ENCODE peak calls at places on chromosomes 2 and 18, in nine cellular contexts. S, I, Y, J, C, K, F, B and Q are unnamed samples.

GRCh38 chr2:111028720-111029119 is 92.0 kb upstream of the BCL2L11 start:
- DNase-seq in F (no peak), C (no peak), B (no peak), S (no peak), Y (peak), I (no peak), J (peak), K (no peak), Q (no peak)

GRCh38 chr2:219289537-219290361 is 10.6 kb downstream of the DNAJB2 start:
- DNase-seq in Y (peak), S (peak), K (peak), I (peak), B (peak), J (no peak), C (peak), F (peak), Q (peak)

GRCh38 chr2:53668624-53669026 is 99.0 kb upstream of the CHAC2 start:
- DNase-seq in S (no peak), I (no peak), K (no peak), C (no peak), J (no peak), Y (no peak), B (no peak), F (no peak), Q (no peak)

GRCh38 chr18:12651651-12652050 is 6.3 kb downstream of the SPIRE1 start:
- DNase-seq in K (no peak), I (no peak), J (no peak), F (no peak), B (no peak), C (no peak), Y (peak), S (no peak), Q (no peak)

GRCh38 chr2:109174214-109174613 is 45.2 kb downstream of the SH3RF3 start:
- DNase-seq in I (no peak), J (no peak), C (no peak), B (no peak), K (no peak), Y (no peak), S (no peak), F (no peak), Q (no peak)

GRCh38 chr2:381919-382833 is 94.3 kb upstream of the ALKAL2 start:
- DNase-seq in K (no peak), B (no peak), S (no peak), I (no peak), F (no peak), J (no peak), Y (no peak), C (no peak), Q (no peak)

GRCh38 chr2:181072486-181072885 is 92.1 kb downstream of the UBE2E3 start:
- DNase-seq in F (no peak), J (no peak), C (no peak), K (no peak), S (no peak), B (no peak), I (no peak), Y (no peak), Q (no peak)

GRCh38 chr2:238015705-238016104 is 45.1 kb upstream of the SCLY start:
- DNase-seq in Y (no peak), K (no peak), I (no peak), B (no peak), J (no peak), F (no peak), C (no peak), S (no peak), Q (no peak)

GRCh38 chr18:46942646-46943045 is 25.2 kb downstream of the KATNAL2 start:
- DNase-seq in Y (no peak), C (no peak), I (no peak), K (no peak), F (no peak), J (no peak), S (no peak), B (no peak), Q (no peak)

GRCh38 chr2:24054366-24055010 is 4.9 kb downstream of the FKBP1B start:
- DNase-seq in I (no peak), J (no peak), K (no peak), C (no peak), Y (no peak), B (no peak), F (no peak), S (no peak), Q (no peak)

GRCh38 chr2:73133566-73134227 is 20.9 kb upstream of the RAB11FIP5 start:
- DNase-seq in B (no peak), J (no peak), C (no peak), K (no peak), Y (no peak), F (no peak), I (no peak), S (no peak), Q (no peak)

GRCh38 chr2:181063696-181064095 is 83.3 kb downstream of the UBE2E3 start:
- DNase-seq in F (no peak), J (no peak), Y (no peak), I (no peak), B (no peak), K (no peak), C (no peak), S (no peak), Q (no peak)

GRCh38 chr2:20447437-20448245 is 767 bp downstream of the RHOB start:
- DNase-seq in Y (peak), K (peak), B (peak), I (peak), C (no peak), F (peak), S (peak), J (peak), Q (peak)

GRCh38 chr2:1115843-1116539 is 165.3 kb downstream of the SNTG2 start:
- DNase-seq in K (no peak), C (no peak), F (no peak), Y (no peak), S (no peak), I (no peak), B (no peak), J (no peak), Q (no peak)

GRCh38 chr2:223642496-223642895 is 40.3 kb upstream of the SCG2 start:
- DNase-seq in J (no peak), K (no peak), Y (peak), F (no peak), B (no peak), C (no peak), I (no peak), S (no peak), Q (no peak)

GRCh38 chr18:77461062-77461693 is 211.5 kb downstream of the GALR1 start:
- DNase-seq in I (no peak), Y (no peak), K (no peak), J (no peak), B (peak), S (no peak), C (no peak), F (peak), Q (no peak)

GRCh38 chr2:175884673-175885393 is 117.2 kb downstream of the LNPK start:
- DNase-seq in Y (no peak), K (no peak), C (no peak), F (no peak), I (no peak), S (no peak), J (no peak), B (no peak), Q (no peak)

GRCh38 chr2:127061377-127062273 is 45.3 kb downstream of the BIN1 start:
- DNase-seq in I (no peak), C (no peak), K (no peak), S (peak), J (no peak), B (peak), F (peak), Y (peak), Q (no peak)

GRCh38 chr2:169715379-169716228 is 18.0 kb upstream of the KLHL23 start:
- DNase-seq in Y (no peak), I (peak), S (no peak), F (no peak), B (no peak), C (no peak), J (no peak), K (peak), Q (no peak)

GRCh38 chr2:55961318-55961911 is 37.8 kb upstream of the EFEMP1 start:
- DNase-seq in S (no peak), I (no peak), B (peak), F (peak), C (peak), K (no peak), J (peak), Y (peak), Q (no peak)

GRCh38 chr2:29920130-29920577 is 1.2 kb downstream of the ALK start:
- DNase-seq in S (peak), I (peak), J (peak), K (no peak), B (no peak), C (no peak), F (peak), Y (peak), Q (no peak)

GRCh38 chr2:29916571-29916970 is 4.8 kb downstream of the ALK start:
- DNase-seq in K (no peak), B (no peak), S (no peak), C (no peak), J (no peak), F (no peak), Y (no peak), I (no peak), Q (no peak)

GRCh38 chr2:29923110-29923721 is 1.8 kb upstream of the ALK start:
- DNase-seq in F (peak), C (peak), I (peak), J (peak), Y (peak), K (peak), B (peak), S (no peak), Q (no peak)

GRCh38 chr2:29920631-29921559 is 491 bp downstream of the ALK start:
- DNase-seq in F (no peak), C (no peak), Y (peak), S (peak), B (no peak), K (no peak), J (peak), I (peak), Q (no peak)

GRCh38 chr2:29921560-29921915 is at the start of gene ALK:
- DNase-seq in B (peak), K (peak), F (peak), I (peak), J (peak), S (peak), C (peak), Y (peak), Q (no peak)
- H3K4me3 ChIP-seq in B (peak), K (peak), F (peak), I (no peak), J (peak), S (no peak), C (peak), Y (peak), Q (peak)

GRCh38 chr18:48934400-48934707 is 16.4 kb downstream of the SMAD7 start:
- DNase-seq in F (peak), C (no peak), Y (no peak), J (no peak), B (no peak), S (no peak), I (no peak), K (no peak), Q (no peak)

GRCh38 chr18:48933578-48934399 is 17.0 kb downstream of the SMAD7 start:
- DNase-seq in I (peak), F (peak), K (no peak), J (no peak), B (no peak), S (peak), Y (no peak), C (no peak), Q (peak)

GRCh38 chr18:48932462-48932818 is 18.3 kb downstream of the SMAD7 start:
- DNase-seq in B (no peak), S (no peak), J (no peak), I (no peak), K (no peak), C (no peak), Y (peak), F (no peak), Q (no peak)

GRCh38 chr18:48931680-48932461 is 18.9 kb downstream of the SMAD7 start:
- DNase-seq in Y (peak), J (no peak), F (no peak), S (no peak), B (no peak), I (no peak), K (no peak), C (no peak), Q (no peak)

DNA sequence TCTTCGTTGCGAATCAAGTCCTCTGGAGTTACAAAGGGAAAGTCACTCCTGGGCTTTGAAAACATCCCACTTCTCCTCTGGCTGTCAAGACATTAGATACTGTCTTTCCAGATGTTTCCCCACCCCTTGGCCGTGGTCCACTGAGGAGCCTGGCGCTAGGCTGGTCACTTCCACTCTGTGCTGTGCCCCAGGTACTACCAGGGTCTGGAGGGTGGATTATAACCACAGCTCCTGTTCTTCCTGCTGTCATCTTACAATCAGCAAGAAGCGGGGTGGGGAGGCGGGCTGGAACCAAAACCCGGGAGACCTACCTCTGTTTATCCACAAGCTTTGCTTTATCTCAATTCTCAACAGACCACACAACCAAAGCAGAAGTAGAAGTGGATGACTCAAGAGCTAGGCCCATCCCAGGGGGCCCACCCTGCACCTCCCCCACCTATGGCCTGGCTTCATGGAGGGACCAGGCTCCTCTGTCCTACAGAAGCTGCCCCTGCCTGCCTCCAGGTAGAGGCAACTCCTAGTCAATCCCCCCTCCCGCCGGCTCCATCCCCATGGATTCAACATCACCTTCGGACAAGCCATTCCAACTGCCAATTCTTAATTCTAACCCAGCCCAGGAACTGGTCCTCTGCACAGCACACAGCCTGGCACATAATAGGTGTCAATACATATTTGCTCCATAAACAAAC is 17.8 kb downstream of the SMAD7 start:
- DNase-seq in F (peak), C (no peak), S (no peak), K (no peak), I (no peak), Y (no peak), B (no peak), J (no peak), Q (peak)
- H3K27ac ChIP-seq in F (peak), C (peak), S (peak), K (peak), I (peak), Y (peak), B (peak), J (peak), Q (peak)

GRCh38 chr18:48815182-48815520 is 135.6 kb downstream of the SMAD7 start:
- DNase-seq in S (no peak), B (no peak), J (no peak), K (no peak), F (no peak), Y (no peak), C (no peak), I (no peak), Q (peak)
- TF ChIP-seq CTCF in S (no peak), B (no peak), J (no peak), K (no peak), F (no peak), Y (no peak), C (no peak), I (no peak), Q (no peak)

GRCh38 chr2:240565267-240566202 is 2.7 kb upstream of the RNPEPL1 start:
- DNase-seq in I (peak), K (peak), F (peak), C (no peak), B (peak), S (peak), Y (peak), J (peak), Q (peak)
- H3K4me3 ChIP-seq in I (no peak), K (peak), F (peak), C (no peak), B (no peak), S (no peak), Y (peak), J (peak), Q (peak)

GRCh38 chr2:239630618-239631286 is 229.9 kb upstream of the HDAC4 start:
- DNase-seq in J (peak), S (no peak), Y (peak), K (no peak), F (no peak), I (no peak), C (peak), B (peak), Q (no peak)
- H3K27ac ChIP-seq in J (peak), S (no peak), Y (no peak), K (peak), F (no peak), I (no peak), C (no peak), B (peak), Q (no peak)

DNA sequence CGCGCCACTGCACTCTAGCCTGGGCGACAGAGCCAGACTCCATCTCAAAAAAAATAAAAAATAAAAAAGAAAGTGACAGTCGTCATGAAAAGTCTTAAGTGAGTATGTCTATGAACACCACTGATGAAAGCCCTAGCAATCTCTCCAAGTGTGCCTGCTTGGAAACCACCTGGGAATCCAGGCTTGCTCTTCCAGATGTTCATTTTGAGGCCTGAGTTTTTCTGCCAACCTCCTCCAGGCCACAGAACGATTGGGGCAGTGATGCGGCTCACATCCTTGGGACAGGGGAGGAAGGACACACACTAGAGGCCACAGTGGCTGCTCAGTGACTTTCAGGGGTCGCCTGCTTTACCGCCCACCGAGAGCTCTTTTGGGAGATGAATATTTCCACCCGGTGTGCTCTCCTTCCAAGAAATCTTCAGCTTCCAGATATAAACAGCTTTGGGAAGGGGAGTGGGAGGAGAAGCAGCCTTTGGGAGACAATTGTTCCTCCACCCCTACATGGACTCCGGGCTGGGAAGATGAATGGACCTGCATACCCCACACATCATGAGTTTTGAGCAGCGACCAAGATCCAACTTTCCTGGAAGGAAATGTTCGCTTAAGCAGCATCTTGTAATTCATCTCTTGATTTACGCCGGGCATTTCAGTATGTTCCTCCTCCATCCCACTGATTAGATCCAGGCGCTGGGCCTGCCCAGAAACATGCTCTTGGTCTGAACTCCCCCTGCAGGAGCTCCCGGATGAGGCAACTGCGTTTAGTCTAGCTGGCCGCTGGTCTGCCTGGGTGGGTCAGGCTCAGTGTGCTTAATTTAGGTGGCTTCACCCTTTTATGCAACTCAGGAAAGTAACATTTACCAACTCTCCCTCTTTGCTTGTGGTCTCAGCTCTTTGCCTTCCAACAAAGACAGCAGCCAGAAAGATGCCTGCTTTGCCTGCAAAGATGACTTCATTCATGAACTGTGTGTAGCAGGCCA is 6.2 kb upstream of the ARMC9 start:
- DNase-seq in I (peak), K (peak), J (peak), Y (peak), S (no peak), C (peak), B (peak), F (peak), Q (peak)
- TF ChIP-seq CTCF in I (peak), K (peak), J (peak), Y (peak), S (peak), C (peak), B (peak), F (peak), Q (peak)